ENCODE peak calls at places on chromosomes 3 and 15, in four cellular contexts. G, U, X and C are unnamed samples.
A peak's percentile ranks its signal among the peaks of the same experiment; 100 is the strongest.

GRCh38 chr15:57048930-57049550 is 130.6 kb downstream of the TCF12 start:
- DNase-seq in G (no peak), U (peak; percentile 23), X (no peak), C (no peak)

GRCh38 chr3:183698760-183699159 is 1.2 kb downstream of the YEATS2 start:
- DNase-seq in G (peak; percentile 37), U (peak; percentile 33), X (no peak), C (no peak)

GRCh38 chr3:179297971-179298725 is 24.7 kb upstream of the ZNF639 start:
- DNase-seq in G (no peak), U (peak; percentile 13), X (no peak), C (no peak)

GRCh38 chr3:67564008-67564407 is 90.4 kb downstream of the SUCLG2 start:
- DNase-seq in G (no peak), U (peak; percentile 22), X (no peak), C (no peak)

GRCh38 chr3:62882676-62883228 is 7.5 kb upstream of the CADPS start:
- DNase-seq in G (no peak), U (no peak), X (no peak), C (no peak)

GRCh38 chr3:66215106-66215505 is 5.7 kb upstream of the SLC25A26 start:
- DNase-seq in G (no peak), U (no peak), X (no peak), C (no peak)

GRCh38 chr3:54758461-54758860 is 169.4 kb downstream of the LRTM1 start:
- DNase-seq in G (no peak), U (no peak), X (no peak), C (no peak)

GRCh38 chr3:158107508-158108095 is 1.4 kb upstream of the SHOX2 start:
- DNase-seq in G (no peak), U (no peak), X (peak; percentile 14), C (no peak)

GRCh38 chr15:76286231-76286879 is 24.9 kb downstream of the ETFA start:
- DNase-seq in G (no peak), U (peak; percentile 7), X (no peak), C (no peak)

GRCh38 chr15:92163641-92164040 is 230.0 kb upstream of the ST8SIA2 start:
- DNase-seq in G (no peak), U (no peak), X (no peak), C (no peak)

GRCh38 chr3:173785004-173785403 is 387.5 kb downstream of the NLGN1 start:
- DNase-seq in G (no peak), U (no peak), X (no peak), C (no peak)

GRCh38 chr15:98889930-98890695 is 117.5 kb downstream of the PGPEP1L start:
- DNase-seq in G (no peak), U (peak; percentile 95), X (peak; percentile 88), C (no peak)

GRCh38 chr3:116864627-116864927 is 155.0 kb downstream of the TUSC7 start:
- DNase-seq in G (no peak), U (no peak), X (no peak), C (no peak)

GRCh38 chr3:116863270-116863770 is 153.7 kb downstream of the TUSC7 start:
- DNase-seq in G (no peak), U (peak; percentile 0), X (no peak), C (no peak)

DNA sequence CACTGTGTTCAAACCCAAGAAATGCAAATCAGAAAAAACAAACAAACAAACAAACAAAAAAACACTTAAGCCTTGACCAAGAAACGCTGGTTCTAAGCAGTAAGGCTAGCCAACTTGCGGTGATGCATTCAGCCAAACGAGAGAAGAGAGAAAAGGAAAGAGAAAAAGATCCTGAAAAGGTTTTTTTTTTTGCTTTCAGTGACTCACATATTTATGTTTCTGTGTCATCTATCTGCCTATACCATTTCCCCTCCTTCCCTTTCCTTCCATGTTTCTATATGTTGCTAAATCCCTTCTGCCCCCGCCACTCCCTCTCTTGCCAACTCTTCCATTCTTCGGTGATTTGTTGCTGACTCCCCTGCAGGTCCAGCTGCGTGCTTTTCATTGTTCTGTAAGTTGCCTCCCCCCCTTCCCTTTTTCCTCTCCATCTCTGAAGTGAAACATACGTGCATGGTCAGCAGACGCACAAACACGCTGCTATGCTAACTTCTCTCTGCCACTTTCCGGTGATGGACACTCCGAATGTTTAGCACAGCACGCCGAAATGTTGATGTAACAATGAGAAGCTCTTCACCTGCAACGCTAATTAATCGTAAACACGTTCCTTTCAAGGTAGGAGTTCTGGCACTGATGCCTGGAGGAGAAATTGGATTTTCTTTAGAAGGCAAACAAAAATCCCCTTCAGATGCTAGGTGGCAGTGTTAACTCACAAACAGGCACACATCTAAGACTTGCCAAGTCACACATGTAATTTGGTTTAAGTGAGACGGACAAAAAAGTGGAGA is 154.5 kb downstream of the TUSC7 start:
- DNase-seq in G (peak; percentile 0), U (peak; percentile 64), X (peak; percentile 51), C (peak; percentile 34)
- TF ChIP-seq MAFK in G (no peak), U (peak; percentile 5), X (no peak), C (no peak)

DNA sequence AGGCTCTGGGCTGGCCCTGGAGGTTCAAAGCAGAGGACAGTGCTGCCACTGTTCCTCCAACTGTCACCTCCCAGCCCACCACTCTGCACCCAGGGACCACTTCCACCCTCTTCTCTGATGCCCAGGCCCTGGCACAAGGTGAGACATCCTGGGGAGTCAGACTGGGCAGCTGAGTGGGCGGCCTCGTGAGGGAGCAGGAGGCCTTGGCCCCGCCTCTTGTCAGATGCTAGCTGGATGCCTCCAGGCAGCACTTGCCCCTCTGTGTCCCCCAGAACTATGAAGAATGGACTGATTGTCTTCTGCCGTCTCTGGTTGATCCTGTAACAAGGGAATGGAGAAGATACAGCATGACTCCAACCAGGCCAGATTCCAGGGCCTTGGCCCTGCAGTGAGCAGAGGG is 191.0 kb upstream of the LINGO1 start:
- DNase-seq in G (no peak), U (no peak), X (no peak), C (no peak)
- TF ChIP-seq MAFK in G (no peak), U (no peak), X (no peak), C (no peak)

GRCh38 chr3:150599611-150600297 is 3.4 kb upstream of the SELENOT start:
- DNase-seq in G (peak; percentile 71), U (peak; percentile 89), X (no peak), C (no peak)
- TF ChIP-seq MAFK in G (no peak), U (no peak), X (no peak), C (no peak)

GRCh38 chr3:46017720-46018119 is 9.6 kb downstream of the XCR1 start:
- DNase-seq in G (peak; percentile 11), U (no peak), X (no peak), C (peak; percentile 13)
- TF ChIP-seq MAFK in G (no peak), U (no peak), X (no peak), C (no peak)

GRCh38 chr3:195203631-195204030 is 67.3 kb downstream of the XXYLT1 start:
- DNase-seq in G (peak; percentile 79), U (no peak), X (no peak), C (no peak)
- TF ChIP-seq MAFK in G (peak; percentile 3), U (no peak), X (no peak), C (no peak)

GRCh38 chr15:61036121-61036520 is 193.0 kb downstream of the RORA start:
- DNase-seq in G (no peak), U (no peak), X (no peak), C (no peak)

GRCh38 chr15:61034793-61035710 is 194.1 kb downstream of the RORA start:
- DNase-seq in G (no peak), U (peak; percentile 85), X (no peak), C (no peak)

GRCh38 chr15:61038910-61039309 is 190.2 kb downstream of the RORA start:
- DNase-seq in G (no peak), U (no peak), X (no peak), C (no peak)

GRCh38 chr15:61037031-61037430 is 192.1 kb downstream of the RORA start:
- DNase-seq in G (no peak), U (no peak), X (no peak), C (no peak)

DNA sequence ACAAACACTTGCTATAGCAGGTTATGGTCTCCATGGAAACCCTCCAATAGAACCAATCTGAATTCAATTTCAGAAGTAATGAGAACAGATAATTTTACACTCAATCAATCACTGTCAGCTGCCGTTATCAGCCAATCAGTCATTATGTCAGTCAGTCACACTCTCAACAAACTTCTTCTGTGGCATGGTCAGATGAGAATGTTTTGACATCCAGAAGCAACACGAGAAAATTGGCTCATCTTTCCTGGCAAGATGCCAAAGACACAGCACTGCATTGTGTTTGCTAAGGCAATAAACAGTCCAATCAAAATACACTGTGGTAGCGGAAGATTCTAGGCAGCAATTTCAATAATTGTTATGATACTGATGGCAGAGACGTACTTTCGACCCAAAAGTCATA is 190.7 kb downstream of the RORA start:
- DNase-seq in G (peak; percentile 2), U (peak; percentile 44), X (peak; percentile 12), C (no peak)
- TF ChIP-seq MAFK in G (no peak), U (no peak), X (no peak), C (no peak)

GRCh38 chr3:32817195-32817560 is 619 bp upstream of the TRIM71 start:
- DNase-seq in G (no peak), U (no peak), X (no peak), C (no peak)

GRCh38 chr3:32816439-32817194 is 1.2 kb upstream of the TRIM71 start:
- DNase-seq in G (no peak), U (no peak), X (peak; percentile 24), C (peak; percentile 94)

GRCh38 chr3:32819086-32819450 is 1.3 kb downstream of the TRIM71 start:
- DNase-seq in G (no peak), U (no peak), X (no peak), C (no peak)

GRCh38 chr3:32818431-32819085 is 761 bp downstream of the TRIM71 start:
- DNase-seq in G (no peak), U (no peak), X (no peak), C (no peak)

DNA sequence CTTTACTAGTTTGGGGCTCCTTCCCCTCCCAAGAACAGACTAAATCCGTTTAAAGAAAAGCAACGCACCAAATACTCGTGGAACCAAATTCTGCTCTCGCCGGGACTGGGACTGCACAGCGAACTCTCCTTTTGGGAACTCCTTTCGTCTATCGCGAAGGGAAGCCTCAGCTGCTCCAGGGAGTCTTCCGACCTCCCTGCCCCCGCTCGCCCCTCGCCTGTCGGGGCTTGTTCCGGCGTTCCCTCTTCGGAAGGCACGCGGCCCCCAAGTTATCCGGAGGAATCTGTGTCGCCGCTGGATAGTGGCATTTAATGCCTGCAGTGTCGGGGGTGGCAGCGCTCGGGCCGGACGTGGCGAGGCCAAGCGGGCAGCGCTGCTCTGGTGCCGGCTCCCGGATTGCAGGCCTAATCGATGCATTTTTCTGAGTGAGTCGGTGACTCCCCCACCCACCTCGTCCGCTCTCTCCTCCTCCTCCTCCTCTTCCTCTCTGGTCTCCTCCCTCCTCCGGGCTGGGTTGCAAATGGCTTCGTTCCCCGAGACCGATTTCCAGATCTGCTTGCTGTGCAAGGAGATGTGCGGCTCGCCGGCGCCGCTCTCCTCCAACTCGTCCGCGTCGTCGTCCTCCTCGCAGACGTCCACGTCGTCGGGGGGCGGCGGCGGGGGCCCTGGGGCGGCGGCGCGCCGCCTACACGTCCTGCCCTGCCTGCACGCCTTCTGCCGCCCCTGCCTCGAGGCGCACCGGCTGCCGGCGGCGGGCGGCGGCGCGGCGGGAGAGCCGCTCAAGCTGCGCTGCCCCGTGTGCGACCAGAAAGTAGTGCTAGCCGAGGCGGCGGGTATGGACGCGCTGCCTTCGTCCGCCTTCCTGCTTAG is at the start of gene TRIM71:
- DNase-seq in G (no peak), U (no peak), X (peak; percentile 33), C (no peak)
- TF ChIP-seq MAFK in G (no peak), U (no peak), X (no peak), C (no peak)

GRCh38 chr3:97821810-97822775 is at the start of gene CRYBG3:
- DNase-seq in G (peak; percentile 74), U (peak; percentile 75), X (peak; percentile 73), C (peak; percentile 85)

GRCh38 chr3:97827741-97828471 is 6.1 kb downstream of the CRYBG3 start:
- DNase-seq in G (no peak), U (peak; percentile 28), X (no peak), C (no peak)

GRCh38 chr3:97823503-97824004 is 1.7 kb downstream of the CRYBG3 start:
- DNase-seq in G (no peak), U (no peak), X (no peak), C (no peak)

GRCh38 chr3:97823081-97823480 is 1.3 kb downstream of the CRYBG3 start:
- DNase-seq in G (no peak), U (no peak), X (no peak), C (no peak)

GRCh38 chr3:97825101-97825500 is 3.3 kb downstream of the CRYBG3 start:
- DNase-seq in G (no peak), U (peak; percentile 46), X (no peak), C (no peak)
- TF ChIP-seq MAFK in G (no peak), U (no peak), X (no peak), C (no peak)